ENCODE peak calls at places on chromosomes 16 and 17, in seven cellular contexts. Y is activated CD4-positive, alpha-beta T cell treated with anti-CD3 and anti-CD28 coated beads, Interleukin-2, amount 50 U/mL, for 48 hours; T is CD4-positive, CD25-positive, alpha-beta regulatory T cell; D is IMR-90; F is HEK293T; M is lower lobe of right lung; X is NCI-H2081. U is an unnamed sample.

GRCh38 chr17:43543300-43543699 is 2.8 kb downstream of the ETV4 start:
- DNase-seq in F (no peak), T (no peak), Y (no peak), M (no peak), D (peak; percentile 19), X (no peak), U (no peak)

GRCh38 chr16:81405702-81406113 is 38.9 kb upstream of the CMIP start:
- DNase-seq in M (no peak), Y (no peak), X (no peak), F (peak; percentile 53), T (no peak), D (peak; percentile 92), U (no peak)

GRCh38 chr17:79936661-79937434 is 97.6 kb upstream of the CBX4 start:
- DNase-seq in Y (no peak), M (no peak), F (no peak), X (no peak), T (no peak), D (no peak), U (no peak)

GRCh38 chr17:1137465-1137894 is 42.3 kb downstream of the ABR start:
- DNase-seq in M (no peak), F (peak; percentile 45), X (no peak), D (no peak), T (peak; percentile 39), Y (no peak), U (no peak)

GRCh38 chr17:1484586-1485310 is 7.7 kb downstream of the MYO1C start:
- DNase-seq in D (no peak), M (peak; percentile 76), X (peak; percentile 14), T (peak; percentile 57), F (peak; percentile 27), Y (peak; percentile 29), U (peak; percentile 58)

GRCh38 chr16:77585379-77585778 is 136.9 kb upstream of the NUDT7 start:
- DNase-seq in M (no peak), X (no peak), Y (peak; percentile 9), D (peak; percentile 41), F (no peak), T (no peak), U (no peak)

GRCh38 chr16:50238314-50238713 is 28.0 kb upstream of the ADCY7 start:
- DNase-seq in F (no peak), X (no peak), M (no peak), Y (no peak), T (no peak), D (no peak), U (no peak)

GRCh38 chr17:7060165-7060890 is 16.4 kb upstream of the SLC16A11 start:
- DNase-seq in Y (peak; percentile 64), F (no peak), M (no peak), X (no peak), D (peak; percentile 69), T (no peak), U (no peak)

GRCh38 chr17:71068351-71068750 is 899.0 kb downstream of the KCNJ2 start:
- DNase-seq in M (no peak), Y (no peak), D (peak; percentile 20), T (no peak), X (no peak), F (no peak), U (no peak)

GRCh38 chr16:149024-149675 is 3.3 kb upstream of the HBZ start:
- DNase-seq in F (no peak), T (no peak), Y (no peak), D (peak; percentile 52), X (no peak), M (no peak), U (no peak)

GRCh38 chr16:79923431-79923830 is 322.9 kb upstream of the MAF start:
- DNase-seq in T (no peak), X (no peak), Y (no peak), D (no peak), F (no peak), M (no peak), U (no peak)

GRCh38 chr16:82063456-82064082 is 28.5 kb downstream of the HSD17B2 start:
- DNase-seq in M (no peak), D (no peak), F (no peak), T (no peak), X (no peak), Y (no peak), U (no peak)

GRCh38 chr16:89395150-89396142 is 94.9 kb downstream of the ANKRD11 start:
- DNase-seq in F (peak; percentile 45), M (peak; percentile 86), D (peak; percentile 98), Y (no peak), T (no peak), X (no peak), U (no peak)

GRCh38 chr16:74700206-74701040 is at the start of gene MLKL:
- DNase-seq in T (peak; percentile 67), M (peak; percentile 81), F (no peak), X (peak; percentile 15), Y (peak; percentile 72), D (peak; percentile 26), U (peak; percentile 51)

GRCh38 chr17:57091186-57091618 is 6.2 kb downstream of the AKAP1 start:
- DNase-seq in T (no peak), D (no peak), X (no peak), Y (no peak), M (no peak), F (no peak), U (no peak)

GRCh38 chr16:75653926-75654325 is 6.4 kb downstream of the TERF2IP start:
- DNase-seq in F (no peak), X (no peak), Y (no peak), M (no peak), D (peak; percentile 76), T (no peak), U (no peak)

GRCh38 chr16:27405546-27406451 is 3.8 kb downstream of the IL21R start:
- DNase-seq in M (no peak), T (peak; percentile 54), F (no peak), X (no peak), Y (peak; percentile 91), D (peak; percentile 17), U (no peak)

GRCh38 chr16:85211247-85211910 is 99.1 kb upstream of the CIBAR2 start:
- DNase-seq in T (no peak), Y (no peak), D (no peak), X (no peak), F (no peak), M (no peak), U (no peak)

GRCh38 chr16:2324296-2324859 is 16.1 kb downstream of the ABCA3 start:
- DNase-seq in D (no peak), F (no peak), Y (no peak), T (no peak), M (peak; percentile 51), X (no peak), U (no peak)

GRCh38 chr17:27256225-27257030 is 37.5 kb upstream of the WSB1 start:
- DNase-seq in Y (no peak), D (peak; percentile 86), F (no peak), X (no peak), T (no peak), M (no peak), U (no peak)

GRCh38 chr17:77735051-77735340 is 223.5 kb upstream of the TNRC6C start:
- DNase-seq in X (no peak), T (no peak), D (no peak), F (no peak), M (no peak), Y (no peak), U (no peak)

GRCh38 chr17:81371910-81372760 is 23.1 kb upstream of the BAHCC1 start:
- DNase-seq in Y (no peak), M (peak; percentile 62), T (no peak), D (peak; percentile 48), F (no peak), X (no peak), U (no peak)

GRCh38 chr17:44557653-44558285 is 485 bp downstream of the FZD2 start:
- DNase-seq in M (peak; percentile 61), Y (peak; percentile 51), F (no peak), X (no peak), T (peak; percentile 49), D (peak; percentile 72), U (no peak)

GRCh38 chr17:28549274-28550132 is 2.9 kb downstream of the UNC119 start:
- DNase-seq in M (no peak), F (no peak), Y (peak; percentile 69), X (no peak), D (no peak), T (peak; percentile 87), U (peak; percentile 79)

GRCh38 chr16:30976486-30976885 is 8.5 kb upstream of the HSD3B7 start:
- DNase-seq in T (no peak), F (no peak), X (no peak), D (no peak), M (no peak), Y (no peak), U (no peak)

GRCh38 chr17:36188891-36189306 is 7.7 kb downstream of the CCL3L1 start:
- DNase-seq in D (no peak), X (no peak), T (peak; percentile 23), F (no peak), Y (no peak), M (peak; percentile 73), U (no peak)

GRCh38 chr17:36532435-36532975 is 2.2 kb downstream of the MYO19 start:
- DNase-seq in M (no peak), D (no peak), Y (no peak), X (no peak), T (no peak), F (no peak), U (no peak)

GRCh38 chr16:3149630-3150345 is 15.0 kb downstream of the ZNF213 start:
- DNase-seq in D (peak; percentile 42), T (peak; percentile 62), M (peak; percentile 83), X (no peak), Y (peak; percentile 73), F (peak; percentile 56), U (peak; percentile 27)

GRCh38 chr16:48384982-48385271 is 286 bp downstream of the SIAH1 start:
- DNase-seq in F (peak; percentile 54), X (no peak), Y (no peak), D (no peak), M (no peak), T (no peak), U (no peak)

GRCh38 chr17:49521521-49522185 is 26.6 kb downstream of the NGFR start:
- DNase-seq in X (no peak), D (no peak), F (no peak), M (no peak), T (no peak), Y (no peak), U (no peak)

GRCh38 chr17:61619953-61620352 is 28.9 kb upstream of the NACA2 start:
- DNase-seq in T (no peak), F (no peak), M (no peak), Y (no peak), D (no peak), X (no peak), U (no peak)